ENCODE peak calls at places on chromosome 17, in eight cellular contexts. T is hepatocyte, Y is pancreas, A is endodermal cell, W is neural progenitor cell, M is tibial artery, S is A673, L is tibial nerve. K is an unnamed sample.

GRCh38 chr17:68790931-68791330 is 164.3 kb downstream of the ABCA8 start:
- DNase-seq in T (no peak), Y (no peak), A (no peak), W (no peak), M (no peak), S (no peak), L (peak), K (no peak)

GRCh38 chr17:34393401-34393800 is 30.4 kb upstream of the CCL1 start:
- DNase-seq in T (no peak), Y (no peak), A (peak), W (no peak), M (no peak), S (peak), L (no peak), K (no peak)

GRCh38 chr17:55394357-55395021 is 27.1 kb downstream of the MMD start:
- DNase-seq in T (peak), Y (no peak), A (no peak), W (no peak), M (no peak), S (no peak), L (no peak), K (no peak)

GRCh38 chr17:79095345-79096055 is 20.9 kb downstream of the ENGASE start:
- DNase-seq in T (no peak), Y (no peak), A (no peak), W (no peak), M (no peak), S (no peak), L (no peak), K (no peak)

GRCh38 chr17:43608313-43608712 is 53.4 kb downstream of the MEOX1 start:
- DNase-seq in T (no peak), Y (no peak), A (no peak), W (no peak), M (no peak), S (no peak), L (no peak), K (no peak)

GRCh38 chr17:14340968-14341412 is 40.1 kb downstream of the HS3ST3B1 start:
- DNase-seq in T (no peak), Y (no peak), A (peak), W (peak), M (no peak), S (peak), L (no peak), K (no peak)

GRCh38 chr17:75365009-75365930 is 40.2 kb downstream of the GRB2 start:
- DNase-seq in T (no peak), Y (no peak), A (no peak), W (peak), M (no peak), S (no peak), L (no peak), K (no peak)

GRCh38 chr17:71023631-71024030 is 854.3 kb downstream of the KCNJ2 start:
- DNase-seq in T (no peak), Y (no peak), A (no peak), W (peak), M (no peak), S (peak), L (no peak), K (no peak)

GRCh38 chr17:226108-226772 is 44.8 kb upstream of the DOC2B start:
- DNase-seq in T (no peak), Y (peak), A (no peak), W (no peak), M (peak), S (no peak), L (no peak), K (peak)

GRCh38 chr17:44004077-44004760 is at the start of gene NAGS:
- DNase-seq in T (peak), Y (peak), A (peak), W (peak), M (no peak), S (no peak), L (no peak), K (no peak)

GRCh38 chr17:59451706-59452105 is 113.7 kb upstream of the DHX40 start:
- DNase-seq in T (peak), Y (no peak), A (peak), W (no peak), M (no peak), S (no peak), L (no peak), K (no peak)

GRCh38 chr17:16215965-16216316 is 607 bp upstream of the NCOR1 start:
- DNase-seq in T (no peak), Y (no peak), A (no peak), W (no peak), M (peak), S (no peak), L (peak), K (peak)

GRCh38 chr17:77753246-77753645 is 205.3 kb upstream of the TNRC6C start:
- DNase-seq in T (no peak), Y (no peak), A (peak), W (no peak), M (no peak), S (no peak), L (no peak), K (peak)

GRCh38 chr17:64739316-64740058 is 77.4 kb upstream of the SMURF2 start:
- DNase-seq in T (no peak), Y (no peak), A (peak), W (peak), M (no peak), S (peak), L (no peak), K (peak)

GRCh38 chr17:4598776-4599504 is 14.6 kb downstream of the SMTNL2 start:
- DNase-seq in T (peak), Y (no peak), A (peak), W (no peak), M (peak), S (no peak), L (no peak), K (no peak)

DNA sequence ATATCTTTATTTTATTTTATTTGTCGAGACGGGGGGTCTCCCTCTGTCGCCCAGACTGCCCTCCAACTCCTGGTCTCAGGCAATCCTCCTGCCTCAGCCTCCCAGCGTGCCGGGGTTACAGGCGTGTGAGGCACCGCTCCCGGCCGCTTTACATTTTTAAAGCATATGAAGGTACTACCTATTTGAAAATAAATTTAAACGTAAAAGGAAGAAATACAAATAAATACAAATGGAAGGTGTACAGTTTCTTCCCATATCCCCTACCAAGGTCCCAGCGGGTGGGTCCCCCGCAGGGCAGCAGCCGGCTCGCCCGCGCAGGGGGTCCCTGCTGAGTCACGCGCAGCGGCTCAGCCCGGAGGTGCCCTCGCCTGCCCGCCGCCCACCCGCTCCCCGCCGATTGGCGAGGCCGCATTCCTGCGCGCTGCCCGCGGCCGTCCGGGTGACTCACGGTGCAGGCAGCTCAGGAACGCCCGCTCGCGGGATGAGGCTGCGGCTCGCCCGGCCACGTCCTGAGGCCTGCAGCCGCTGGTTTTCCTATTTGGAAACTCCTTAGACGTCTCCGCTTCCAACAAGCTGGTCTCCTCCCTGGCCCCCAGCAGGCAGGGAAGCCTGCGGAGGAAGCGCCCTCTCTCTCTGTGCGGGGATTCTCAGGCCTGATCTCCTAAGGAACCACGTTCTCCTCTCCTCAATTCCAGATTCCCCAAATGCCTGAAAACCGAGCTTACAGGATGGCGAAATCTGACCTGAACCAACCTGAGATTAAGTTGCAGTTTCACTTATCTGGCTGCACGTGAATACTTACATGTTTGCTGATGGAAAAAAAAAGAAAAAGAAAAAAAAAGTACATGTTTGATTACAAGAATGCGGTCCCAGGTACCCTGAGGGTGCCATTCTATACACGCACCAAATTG is 54.8 kb upstream of the MAP3K14 start:
- DNase-seq in T (peak), Y (peak), A (peak), W (peak), M (peak), S (peak), L (peak), K (peak)
- TF ChIP-seq CTCF in T (no peak), Y (no peak), A (no peak), W (no peak), M (no peak), S (no peak), L (no peak), K (peak)

GRCh38 chr17:38741443-38741842 is 6.7 kb downstream of the PCGF2 start:
- DNase-seq in T (no peak), Y (no peak), A (no peak), W (no peak), M (no peak), S (no peak), L (no peak), K (no peak)

GRCh38 chr17:38741853-38742421 is 6.2 kb downstream of the PCGF2 start:
- DNase-seq in T (peak), Y (peak), A (no peak), W (no peak), M (no peak), S (no peak), L (no peak), K (no peak)

GRCh38 chr17:38743556-38744171 is 4.5 kb downstream of the PCGF2 start:
- DNase-seq in T (peak), Y (peak), A (peak), W (no peak), M (no peak), S (no peak), L (no peak), K (no peak)

GRCh38 chr17:38740806-38741205 is 7.3 kb downstream of the PCGF2 start:
- DNase-seq in T (no peak), Y (no peak), A (no peak), W (no peak), M (no peak), S (no peak), L (no peak), K (no peak)

DNA sequence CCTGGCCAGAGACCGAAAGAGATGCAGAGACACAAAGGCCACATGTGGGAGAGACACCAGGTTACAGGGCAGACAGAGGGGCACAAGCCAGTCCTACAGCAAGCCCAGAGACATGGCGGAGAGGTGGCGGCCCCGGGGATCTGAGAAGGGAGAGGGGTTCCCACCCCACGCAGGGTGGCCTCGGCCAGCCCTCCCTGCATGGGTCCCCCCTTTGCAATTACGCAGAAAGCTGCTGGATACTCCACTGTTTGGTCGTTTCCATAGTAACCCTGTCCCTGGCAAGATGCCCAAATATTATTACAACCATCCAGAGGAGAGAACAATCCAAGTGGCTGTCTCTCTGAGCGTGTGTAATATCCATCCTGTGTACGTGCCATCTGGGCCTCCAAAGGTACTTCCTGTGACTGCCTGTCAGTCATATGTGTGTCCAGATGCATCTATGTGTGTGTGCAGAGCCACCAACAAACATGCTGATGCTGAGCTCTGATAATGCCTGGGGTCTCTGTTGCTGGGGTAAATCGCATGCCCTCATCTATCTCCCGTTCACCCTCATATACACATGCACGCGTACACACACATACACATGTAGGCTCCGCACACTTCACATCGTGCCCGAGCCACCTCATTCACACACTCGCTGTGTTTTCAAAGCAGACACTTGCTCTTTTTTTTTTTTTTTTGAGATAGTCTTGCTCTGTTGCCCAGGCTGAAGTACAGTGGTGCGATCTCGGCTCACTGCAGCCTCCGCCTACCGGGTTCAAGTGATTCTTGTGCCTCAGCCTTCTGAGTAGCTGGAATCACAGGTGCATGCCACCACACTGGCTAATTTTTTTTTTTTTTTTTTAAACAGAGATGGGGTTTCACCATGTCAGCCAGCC is 5.5 kb downstream of the PCGF2 start:
- DNase-seq in T (peak), Y (peak), A (no peak), W (no peak), M (peak), S (peak), L (peak), K (no peak)
- H3K27ac ChIP-seq in T (peak), Y (peak), A (peak), W (no peak), M (peak), S (peak), L (peak), K (peak)

DNA sequence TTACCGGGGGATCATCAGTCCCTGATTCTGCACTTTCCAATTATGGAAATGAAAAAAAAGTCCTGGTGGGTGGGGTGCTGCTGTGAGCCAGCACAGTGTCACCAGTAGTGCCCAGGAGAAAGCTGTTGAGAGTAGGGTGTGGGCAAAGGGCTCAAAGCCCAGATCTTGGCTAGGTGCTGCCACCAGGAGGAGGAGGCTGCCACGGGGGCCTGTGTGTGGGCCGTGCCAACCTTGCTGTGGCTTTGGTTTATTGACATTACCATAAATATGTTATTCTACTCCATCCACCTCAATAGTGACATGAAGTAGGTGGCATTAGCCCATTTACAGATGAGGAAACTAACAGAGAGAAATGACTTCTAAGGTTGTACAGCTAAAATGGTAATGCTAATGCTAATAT is 6.7 kb upstream of the PRPSAP2 start:
- DNase-seq in T (no peak), Y (no peak), A (peak), W (no peak), M (no peak), S (no peak), L (no peak), K (no peak)
- TF ChIP-seq CTCF in T (no peak), Y (no peak), A (no peak), W (no peak), M (no peak), S (no peak), L (no peak), K (no peak)

GRCh38 chr17:60652484-60653247 is 25.0 kb upstream of the BCAS3 start:
- DNase-seq in T (no peak), Y (no peak), A (no peak), W (no peak), M (no peak), S (no peak), L (no peak), K (no peak)
- H3K27ac ChIP-seq in T (no peak), Y (no peak), A (no peak), W (no peak), M (no peak), S (no peak), L (no peak), K (no peak)

DNA sequence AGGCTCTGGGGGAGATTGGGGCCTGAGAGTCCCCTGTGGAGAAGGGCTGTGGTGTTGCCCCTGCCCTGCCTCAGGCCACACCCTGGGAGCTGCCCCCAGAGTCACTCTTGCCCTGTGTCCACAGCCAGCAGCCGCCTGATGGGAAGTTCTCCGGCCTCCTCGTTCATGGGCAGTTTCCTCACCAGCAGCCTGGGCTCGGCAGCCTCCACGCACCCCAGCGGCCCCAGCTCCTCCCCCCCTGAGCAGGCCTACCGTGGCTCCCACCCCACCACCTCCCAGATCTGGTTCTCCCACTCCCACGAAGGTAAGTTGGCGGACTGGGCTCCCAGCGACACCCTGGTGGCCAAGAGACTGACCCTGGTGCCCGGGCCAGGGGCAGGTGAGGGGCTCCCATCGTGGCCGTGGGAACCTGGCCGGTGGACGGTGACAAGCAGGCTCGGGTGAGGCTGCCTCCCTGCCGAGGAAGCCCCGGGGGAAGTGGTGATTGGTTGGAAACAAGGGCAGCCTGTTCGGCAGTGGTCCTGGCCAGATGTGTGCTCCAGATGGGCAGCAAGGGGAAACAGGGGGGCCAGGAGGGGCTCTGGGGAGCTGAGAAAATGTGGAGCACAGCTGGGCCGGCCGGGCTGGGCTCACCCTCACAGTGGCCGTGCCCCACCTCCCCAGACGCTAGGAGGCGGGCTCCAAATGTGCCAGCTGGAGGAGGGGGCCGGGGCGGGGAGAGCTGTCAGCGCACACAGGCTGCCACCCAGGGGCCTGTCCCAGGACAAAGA is 31.6 kb downstream of the BAHCC1 start:
- DNase-seq in T (no peak), Y (no peak), A (no peak), W (no peak), M (no peak), S (no peak), L (no peak), K (no peak)
- TF ChIP-seq CTCF in T (no peak), Y (no peak), A (no peak), W (no peak), M (no peak), S (no peak), L (no peak), K (no peak)

DNA sequence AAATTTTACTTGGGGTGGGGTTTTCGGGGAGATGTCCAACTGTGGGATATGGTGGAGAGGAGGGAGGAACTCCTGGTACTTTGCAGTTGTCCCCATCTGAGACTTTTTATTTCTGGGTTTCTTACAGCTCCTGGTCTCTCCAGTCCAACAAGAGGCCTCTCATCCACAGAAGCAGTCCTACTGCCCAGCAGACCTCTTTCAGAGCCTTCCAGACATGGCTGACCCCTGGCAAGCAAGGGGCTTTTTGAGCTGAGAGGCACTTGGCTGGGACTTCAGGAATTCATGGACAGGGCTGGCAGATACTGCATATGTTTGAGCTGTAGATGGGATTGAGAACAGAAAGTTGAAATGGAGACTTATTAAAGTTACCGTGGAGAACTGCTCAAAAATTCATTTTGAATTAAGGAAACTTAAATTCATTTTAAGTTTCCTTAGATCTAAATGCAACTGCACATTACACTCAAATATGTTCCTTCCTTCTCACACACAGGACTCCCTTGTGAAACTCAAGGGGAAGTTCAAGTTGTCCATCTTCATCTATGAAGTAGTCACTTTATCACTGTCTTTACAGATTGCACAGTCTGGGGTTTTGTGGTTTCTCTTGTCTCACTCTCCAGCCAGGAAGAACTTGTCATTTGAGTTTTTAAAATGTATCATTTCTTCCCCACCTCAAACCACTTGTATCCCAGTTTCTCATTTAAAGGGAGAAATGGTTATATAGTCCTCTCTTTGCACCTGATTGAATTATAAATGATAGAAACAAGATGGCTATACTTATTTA is 1.1 kb downstream of the LASP1NB start:
- DNase-seq in T (no peak), Y (no peak), A (peak), W (no peak), M (no peak), S (no peak), L (no peak), K (no peak)
- H3K27ac ChIP-seq in T (no peak), Y (no peak), A (no peak), W (no peak), M (peak), S (no peak), L (peak), K (no peak)

GRCh38 chr17:7391307-7391706 is 3.0 kb downstream of the PLSCR3 start:
- DNase-seq in T (no peak), Y (no peak), A (no peak), W (no peak), M (no peak), S (no peak), L (no peak), K (no peak)
- TF ChIP-seq CTCF in T (no peak), Y (no peak), A (no peak), W (no peak), M (no peak), S (no peak), L (no peak), K (no peak)

GRCh38 chr17:42065201-42065600 is 14.8 kb upstream of the C17orf113 start:
- DNase-seq in T (no peak), Y (no peak), A (no peak), W (no peak), M (no peak), S (no peak), L (no peak), K (no peak)
- H3K27ac ChIP-seq in T (no peak), Y (no peak), A (no peak), W (no peak), M (no peak), S (no peak), L (no peak), K (no peak)

GRCh38 chr17:5780476-5780875 is 196.2 kb upstream of the NLRP1 start:
- DNase-seq in T (peak), Y (no peak), A (peak), W (no peak), M (no peak), S (peak), L (no peak), K (no peak)
- TF ChIP-seq CTCF in T (no peak), Y (no peak), A (no peak), W (no peak), M (no peak), S (no peak), L (no peak), K (no peak)

K was measured in RWPE2.